ENCODE peak calls at places on chromosomes 1 and 21, in nine cellular contexts. H is stimulated activated CD8-positive, alpha-beta memory T cell treated with anti-CD3 and anti-CD28 coated beads, Interleukin-4, amount 100 ng/mL, for 24 hours; Z is ELR; N is stimulated activated naive CD8-positive, alpha-beta T cell treated with anti-CD3 and anti-CD28 coated beads, Interleukin-15, amount 100 ng/mL, for 72 hours; X is DMS 273 treated with DMSO at 0.1 percent for 48 hours; D is H1; I is memory B cell; T is activated naive CD4-positive, alpha-beta T cell; M is A549. E is an unnamed sample.

GRCh38 chr1:235054961-235055360 is 73.7 kb downstream of the TOMM20 start:
- DNase-seq in D (no peak), M (no peak), N (no peak), Z (no peak), I (no peak), H (no peak), T (no peak), X (no peak), E (no peak)

GRCh38 chr1:201385299-201385891 is 7.9 kb upstream of the TNNT2 start:
- DNase-seq in T (no peak), Z (peak; percentile 63), X (no peak), N (peak; percentile 53), H (peak; percentile 16), M (peak; percentile 76), D (peak; percentile 38), I (no peak), E (peak; percentile 76)

GRCh38 chr1:62325076-62325475 is 5.8 kb upstream of the KANK4 start:
- DNase-seq in Z (peak; percentile 83), D (no peak), H (no peak), M (no peak), X (no peak), T (no peak), N (no peak), I (no peak), E (no peak)

GRCh38 chr1:67537647-67538018 is 107.4 kb upstream of the SERBP1 start:
- DNase-seq in N (no peak), Z (no peak), T (no peak), M (no peak), D (no peak), I (no peak), X (no peak), H (no peak), E (no peak)

GRCh38 chr1:37475380-37476086 is 1.2 kb downstream of the ZC3H12A start:
- DNase-seq in M (no peak), H (no peak), N (peak; percentile 23), T (no peak), X (no peak), I (no peak), D (no peak), Z (peak; percentile 31), E (no peak)

GRCh38 chr1:113905435-113905861 is 322 bp downstream of the DCLRE1B start:
- DNase-seq in M (no peak), N (peak; percentile 50), I (no peak), T (peak; percentile 18), X (no peak), H (peak; percentile 15), D (no peak), Z (peak; percentile 25), E (no peak)

GRCh38 chr1:180309338-180309737 is 79.3 kb downstream of the LHX4 start:
- DNase-seq in N (no peak), D (no peak), I (no peak), X (no peak), Z (peak; percentile 79), T (no peak), M (peak; percentile 48), H (no peak), E (peak; percentile 22)

GRCh38 chr1:54124906-54125305 is 27.9 kb downstream of the CDCP2 start:
- DNase-seq in H (no peak), X (no peak), T (no peak), Z (no peak), N (no peak), I (no peak), M (no peak), D (no peak), E (no peak)

GRCh38 chr21:29360799-29361765 is 62.4 kb downstream of the BACH1 start:
- DNase-seq in M (no peak), T (no peak), X (no peak), Z (no peak), I (no peak), D (no peak), N (no peak), H (no peak), E (peak; percentile 65)

GRCh38 chr1:62800825-62801306 is 16.9 kb downstream of the ATG4C start:
- DNase-seq in H (no peak), M (no peak), T (no peak), Z (peak; percentile 63), X (no peak), D (no peak), I (peak; percentile 61), N (no peak), E (no peak)

GRCh38 chr1:61157420-61157987 is 75.1 kb downstream of the NFIA start:
- DNase-seq in H (no peak), T (no peak), N (peak; percentile 19), I (no peak), Z (peak; percentile 8), M (no peak), D (no peak), X (no peak), E (no peak)

GRCh38 chr1:65097081-65097480 is 50.9 kb upstream of the AK4 start:
- DNase-seq in D (no peak), I (no peak), H (no peak), X (no peak), T (no peak), Z (no peak), M (no peak), N (no peak), E (no peak)

GRCh38 chr1:225811622-225812487 is 1.9 kb downstream of the EPHX1 start:
- DNase-seq in N (no peak), T (no peak), Z (peak; percentile 20), X (peak; percentile 45), D (no peak), M (peak; percentile 47), I (no peak), H (no peak), E (no peak)

GRCh38 chr1:77942400-77943140 is 36.3 kb downstream of the FUBP1 start:
- DNase-seq in N (no peak), Z (no peak), D (no peak), T (no peak), I (no peak), X (no peak), H (no peak), M (no peak), E (no peak)

GRCh38 chr1:115874929-115875328 is 34.0 kb upstream of the NHLH2 start:
- DNase-seq in Z (peak; percentile 88), I (no peak), D (no peak), M (no peak), N (no peak), H (no peak), X (no peak), T (no peak), E (no peak)

GRCh38 chr1:52658795-52659194 is 25.8 kb downstream of the SHISAL2A start:
- DNase-seq in I (no peak), X (no peak), Z (no peak), H (no peak), D (no peak), N (peak; percentile 65), T (no peak), M (no peak), E (no peak)

GRCh38 chr1:184881941-184882648 is 92.2 kb downstream of the NIBAN1 start:
- DNase-seq in I (no peak), M (no peak), N (peak; percentile 49), H (no peak), X (no peak), Z (no peak), D (no peak), T (no peak), E (no peak)

GRCh38 chr1:55143686-55144085 is 71.5 kb downstream of the USP24 start:
- DNase-seq in N (peak; percentile 33), I (no peak), D (peak; percentile 34), H (no peak), X (no peak), M (no peak), T (no peak), Z (peak; percentile 15), E (no peak)

GRCh38 chr1:77847621-77848080 is 40.8 kb upstream of the NEXN start:
- DNase-seq in N (peak; percentile 66), T (no peak), M (no peak), H (no peak), D (no peak), I (no peak), X (no peak), Z (no peak), E (no peak)

GRCh38 chr1:219757890-219758289 is 145.0 kb upstream of the ZC3H11B start:
- DNase-seq in X (no peak), Z (no peak), I (no peak), M (no peak), H (no peak), T (no peak), D (no peak), N (no peak), E (no peak)

GRCh38 chr1:33167650-33168447 is 14.0 kb downstream of the TRIM62 start:
- DNase-seq in D (no peak), I (no peak), X (no peak), Z (peak; percentile 55), M (no peak), T (no peak), N (no peak), H (no peak), E (no peak)

GRCh38 chr1:27017206-27017605 is 4.6 kb upstream of the TENT5B start:
- DNase-seq in D (no peak), M (no peak), X (no peak), H (no peak), T (no peak), N (no peak), I (no peak), Z (no peak), E (no peak)

GRCh38 chr1:231020139-231020601 is 19.9 kb downstream of the FAM89A start:
- DNase-seq in X (no peak), I (no peak), N (no peak), T (no peak), H (no peak), Z (peak; percentile 28), D (no peak), M (no peak), E (no peak)

GRCh38 chr1:244461254-244462071 is at the start of gene CATSPERE:
- DNase-seq in D (peak; percentile 73), H (peak; percentile 61), M (peak; percentile 87), I (peak; percentile 62), Z (peak; percentile 83), X (peak; percentile 72), T (peak; percentile 29), N (peak; percentile 80), E (peak; percentile 91)

GRCh38 chr1:31732343-31732742 is 28.5 kb upstream of the COL16A1 start:
- DNase-seq in D (no peak), H (no peak), M (no peak), I (no peak), T (no peak), X (no peak), N (no peak), Z (no peak), E (no peak)

GRCh38 chr1:154847891-154848290 is 22.2 kb downstream of the KCNN3 start:
- DNase-seq in M (no peak), T (no peak), I (no peak), D (no peak), Z (no peak), H (no peak), X (peak; percentile 94), N (no peak), E (no peak)

GRCh38 chr1:30879126-30879786 is 29.3 kb downstream of the SDC3 start:
- DNase-seq in Z (no peak), H (no peak), T (no peak), N (no peak), D (no peak), X (no peak), I (no peak), M (no peak), E (no peak)

GRCh38 chr1:198635964-198636363 is 2.9 kb upstream of the PTPRC start:
- DNase-seq in I (no peak), N (no peak), X (no peak), M (no peak), Z (no peak), T (no peak), D (no peak), H (no peak), E (no peak)

GRCh38 chr1:203915811-203916210 is 54.4 kb downstream of the SNRPE start:
- DNase-seq in Z (peak; percentile 86), M (peak; percentile 28), T (no peak), N (no peak), D (no peak), I (no peak), X (no peak), H (no peak), E (no peak)

GRCh38 chr1:84077476-84078107 is 66.5 kb upstream of the PRKACB start:
- DNase-seq in T (peak; percentile 26), X (peak; percentile 72), I (peak; percentile 65), N (peak; percentile 79), D (no peak), H (peak; percentile 71), Z (peak; percentile 81), M (peak; percentile 64), E (peak; percentile 44)

GRCh38 chr21:33973268-33973667 is 57.7 kb upstream of the ATP5PO start:
- DNase-seq in D (no peak), I (no peak), X (no peak), N (no peak), H (no peak), T (no peak), Z (no peak), M (no peak), E (no peak)

E was measured in small intestine.